ENCODE peak calls at places on chromosomes 13 and 19, in nine cellular contexts. K is breast epithelium; M is left ventricle myocardium inferior; R is adipocyte; O is bronchial epithelial cell; F is CD8-positive, alpha-beta memory T cell; B is colonic mucosa; L is left lung; Y is astrocyte of the spinal cord. Z is an unnamed sample.

GRCh38 chr13:37595162-37595561 is 3.4 kb downstream of the POSTN start:
- DNase-seq in M (no peak), F (no peak), K (no peak), R (peak; percentile 57), Y (peak; percentile 50), B (no peak), L (no peak), O (peak; percentile 56), Z (no peak)

GRCh38 chr19:42048992-42049391 is 21.0 kb downstream of the GRIK5 start:
- DNase-seq in F (no peak), M (no peak), B (peak; percentile 64), R (no peak), K (no peak), L (no peak), O (peak; percentile 55), Y (no peak), Z (no peak)

GRCh38 chr13:63636231-63636993 is 2220.8 kb upstream of the PCDH20 start:
- DNase-seq in B (no peak), R (no peak), Y (peak; percentile 23), F (no peak), M (no peak), L (no peak), K (no peak), O (no peak), Z (no peak)

GRCh38 chr19:18029617-18030338 is 21.8 kb downstream of the ARRDC2 start:
- DNase-seq in O (peak; percentile 23), Y (no peak), F (no peak), M (no peak), K (peak; percentile 78), R (no peak), L (no peak), B (peak; percentile 69), Z (no peak)

GRCh38 chr13:110394371-110394841 is 87.3 kb downstream of the COL4A2 start:
- DNase-seq in L (no peak), K (no peak), O (peak; percentile 28), B (no peak), F (no peak), Y (peak; percentile 79), R (no peak), M (no peak), Z (no peak)

GRCh38 chr13:67844544-67844943 is 614.4 kb upstream of the PCDH9 start:
- DNase-seq in R (peak; percentile 4), Y (peak; percentile 14), L (no peak), K (no peak), O (no peak), F (no peak), B (no peak), M (no peak), Z (no peak)

GRCh38 chr13:73334459-73334858 is 275.7 kb downstream of the KLF5 start:
- DNase-seq in K (no peak), Y (no peak), L (no peak), F (no peak), M (no peak), B (no peak), O (peak; percentile 94), R (no peak), Z (no peak)

GRCh38 chr13:27183561-27184147 is 12.0 kb upstream of the USP12 start:
- DNase-seq in L (no peak), F (no peak), R (no peak), B (no peak), O (peak; percentile 77), M (no peak), Y (no peak), K (no peak), Z (no peak)

GRCh38 chr19:3982701-3983541 is 2.3 kb downstream of the EEF2 start:
- DNase-seq in B (no peak), L (no peak), Y (peak; percentile 39), M (no peak), R (peak; percentile 58), K (no peak), F (no peak), O (peak; percentile 71), Z (peak; percentile 8)

GRCh38 chr13:111460548-111461444 is 140.4 kb downstream of the TEX29 start:
- DNase-seq in O (peak; percentile 4), M (no peak), B (no peak), F (no peak), Y (peak; percentile 15), L (no peak), R (peak; percentile 71), K (no peak), Z (no peak)

GRCh38 chr13:106369858-106370257 is 165.6 kb downstream of the EFNB2 start:
- DNase-seq in R (no peak), Y (peak; percentile 55), K (no peak), L (no peak), O (no peak), M (no peak), B (no peak), F (no peak), Z (no peak)

GRCh38 chr19:39480337-39481228 is at the start of gene TIMM50:
- DNase-seq in M (peak; percentile 99), Y (peak; percentile 93), L (peak; percentile 100), B (peak; percentile 98), K (peak; percentile 98), O (peak; percentile 82), R (peak; percentile 99), F (peak; percentile 97), Z (peak; percentile 97)

GRCh38 chr19:39479916-39480315 is 722 bp upstream of the TIMM50 start:
- DNase-seq in O (peak; percentile 8), Y (no peak), B (no peak), F (no peak), K (no peak), M (no peak), L (no peak), R (no peak), Z (no peak)

GRCh38 chr19:39483141-39483540 is 2.5 kb downstream of the TIMM50 start:
- DNase-seq in K (no peak), M (no peak), Y (no peak), F (no peak), O (no peak), L (peak; percentile 26), R (no peak), B (no peak), Z (no peak)

GRCh38 chr19:39481229-39481545 is 549 bp downstream of the TIMM50 start:
- DNase-seq in R (peak; percentile 39), F (no peak), O (peak; percentile 5), K (no peak), B (no peak), Y (no peak), L (no peak), M (no peak), Z (no peak)

DNA sequence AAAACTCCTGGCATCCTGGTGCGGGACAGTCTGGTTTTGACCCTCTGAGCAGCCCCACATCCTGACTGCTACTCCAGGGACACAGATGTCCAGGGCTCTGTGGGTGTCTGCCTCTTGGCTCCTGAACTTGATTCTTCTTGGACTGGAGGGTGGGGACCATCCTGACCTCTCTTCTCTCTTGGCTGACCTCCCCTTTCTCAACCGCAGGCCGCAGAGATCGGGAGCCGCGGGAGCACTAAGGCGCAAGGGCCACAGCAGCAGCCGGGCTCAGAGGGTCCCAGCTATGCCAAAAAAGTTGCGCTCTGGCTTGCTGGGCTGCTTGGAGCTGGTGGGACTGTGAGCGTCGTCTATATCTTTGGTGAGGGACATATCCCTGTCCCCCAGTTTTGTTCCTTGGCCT is 1.0 kb downstream of the TIMM50 start:
- DNase-seq in M (no peak), R (no peak), O (no peak), B (no peak), F (no peak), L (peak; percentile 54), K (no peak), Y (no peak), Z (no peak)
- H3K4me3 ChIP-seq in M (peak overlapping the region; percentile 99), R (peak overlapping the region; percentile 97), O (peak overlapping the region; percentile 69), B (peak overlapping the region; percentile 87), F (peak overlapping the region; percentile 97), L (peak overlapping the region; percentile 92), K (peak overlapping the region; percentile 63), Y (peak overlapping the region; percentile 100), Z (peak overlapping the region; percentile 96)

DNA sequence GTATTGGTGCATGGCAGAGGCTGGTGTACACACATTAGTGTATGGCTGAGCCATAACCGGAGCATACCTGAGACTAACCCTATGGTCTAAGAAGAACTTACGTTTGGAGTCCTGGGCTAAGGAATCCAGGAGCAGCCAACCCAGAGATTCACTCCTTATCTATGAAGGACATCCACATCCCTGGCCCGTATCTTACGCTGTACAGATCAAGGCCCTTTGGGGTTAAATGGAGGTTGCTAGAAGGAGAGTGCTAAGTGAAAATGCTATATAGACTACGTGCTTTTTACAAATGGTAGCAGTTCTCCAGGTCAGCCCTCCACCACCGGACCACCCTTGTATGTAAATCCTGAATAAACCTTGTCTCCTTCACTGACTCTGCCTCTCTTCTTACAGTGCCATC is 1.9 kb upstream of the SUGT1 start:
- DNase-seq in M (no peak), B (no peak), L (no peak), F (no peak), R (peak; percentile 5), K (no peak), O (no peak), Y (no peak), Z (no peak)
- H3K4me3 ChIP-seq in M (peak overlapping the region; percentile 92), B (peak overlapping the region; percentile 75), L (peak overlapping the region; percentile 71), F (no peak overlapping the region), R (peak overlapping the region; percentile 96), K (no peak overlapping the region), O (no peak overlapping the region), Y (peak overlapping the region; percentile 91), Z (peak overlapping the region; percentile 84)

GRCh38 chr13:101916108-101916757 is 463.8 kb downstream of the ITGBL1 start:
- DNase-seq in L (peak; percentile 69), O (no peak), Y (peak; percentile 32), K (no peak), R (peak; percentile 44), M (peak; percentile 38), B (no peak), F (no peak), Z (no peak)

GRCh38 chr13:101917475-101917810 is 465.0 kb downstream of the ITGBL1 start:
- DNase-seq in L (peak; percentile 62), O (no peak), B (no peak), F (no peak), K (no peak), R (no peak), M (no peak), Y (no peak), Z (no peak)

GRCh38 chr13:101917833-101918755 is 465.6 kb downstream of the ITGBL1 start:
- DNase-seq in R (no peak), K (no peak), L (no peak), Y (no peak), F (no peak), B (no peak), M (no peak), O (no peak), Z (no peak)

GRCh38 chr13:101915755-101916107 is 463.3 kb downstream of the ITGBL1 start:
- DNase-seq in F (no peak), K (no peak), Y (no peak), R (no peak), M (no peak), B (no peak), O (no peak), L (no peak), Z (no peak)

GRCh38 chr13:101916758-101917474 is 464.4 kb downstream of the ITGBL1 start:
- DNase-seq in F (no peak), M (no peak), R (no peak), L (peak; percentile 78), Y (no peak), O (no peak), B (no peak), K (no peak), Z (no peak)
- H3K4me3 ChIP-seq in F (no peak overlapping the region), M (peak overlapping the region; percentile 67), R (peak overlapping the region; percentile 61), L (no peak overlapping the region), Y (no peak overlapping the region), O (no peak overlapping the region), B (no peak overlapping the region), K (peak overlapping the region; percentile 32), Z (peak overlapping the region; percentile 42)

DNA sequence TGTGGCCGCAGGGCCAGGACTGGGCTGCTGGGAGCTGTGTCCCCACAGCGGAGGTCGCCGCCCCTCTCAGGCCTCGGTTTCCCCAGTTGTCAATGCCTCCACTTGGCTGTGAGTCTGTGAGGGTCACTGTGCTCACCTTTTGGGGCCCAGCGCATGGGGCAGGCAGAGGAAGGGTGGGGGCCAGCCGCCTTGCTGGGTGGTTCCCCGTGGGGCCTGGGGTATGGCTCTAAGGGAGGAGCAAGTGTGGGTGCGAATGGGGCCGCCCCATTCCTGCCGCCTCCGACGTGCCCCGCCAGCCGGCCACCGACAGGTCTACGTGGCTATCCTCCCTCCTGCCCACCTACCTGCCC is 803 bp upstream of the FGF22 start:
- DNase-seq in R (no peak), Y (no peak), L (no peak), B (no peak), K (no peak), M (no peak), O (no peak), F (no peak), Z (no peak)
- H3K4me3 ChIP-seq in R (peak overlapping the region; percentile 80), Y (peak overlapping the region; percentile 48), L (peak overlapping the region; percentile 18), B (peak overlapping the region; percentile 39), K (peak overlapping the region; percentile 58), M (peak overlapping the region; percentile 64), O (no peak overlapping the region), F (peak overlapping the region; percentile 73), Z (peak overlapping the region; percentile 55)

Z was measured in heart right ventricle.